ENCODE peak calls at places on chromosomes 7 and 10, in ten cellular contexts. S, G, B, U, F, P, A, T, M and X are unnamed samples.

GRCh38 chr7:98221611-98222532 is 10.6 kb downstream of the BHLHA15 start:
- DNase-seq in S (no peak), G (no peak), B (peak), U (no peak), F (no peak), P (no peak), A (no peak), T (no peak), M (no peak), X (no peak)

GRCh38 chr10:86363184-86363832 is 3.3 kb downstream of the GRID1 start:
- DNase-seq in S (no peak), G (no peak), B (peak), U (no peak), F (no peak), P (peak), A (peak), T (peak), M (no peak), X (peak)

GRCh38 chr7:1741751-1742554 is 71.9 kb downstream of the ELFN1 start:
- DNase-seq in S (no peak), G (peak), B (peak), U (no peak), F (no peak), P (no peak), A (no peak), T (no peak), M (no peak), X (no peak)

GRCh38 chr10:111247781-111248389 is 171.1 kb downstream of the ADRA2A start:
- DNase-seq in S (no peak), G (no peak), B (no peak), U (no peak), F (no peak), P (no peak), A (no peak), T (no peak), M (no peak), X (no peak)

GRCh38 chr10:16863766-16864165 is 46.5 kb upstream of the RSU1 start:
- DNase-seq in S (no peak), G (no peak), B (no peak), U (no peak), F (no peak), P (no peak), A (no peak), T (no peak), M (no peak), X (no peak)

GRCh38 chr10:59668081-59668480 is 41.6 kb downstream of the SLC16A9 start:
- DNase-seq in S (no peak), G (no peak), B (no peak), U (no peak), F (no peak), P (no peak), A (no peak), T (no peak), M (no peak), X (no peak)

GRCh38 chr7:46123-46829 is 146.1 kb upstream of the FAM20C start:
- DNase-seq in S (peak), G (no peak), B (no peak), U (no peak), F (peak), P (no peak), A (no peak), T (peak), M (no peak), X (peak)

GRCh38 chr7:44547536-44548221 is 6.5 kb upstream of the NPC1L1 start:
- DNase-seq in S (no peak), G (peak), B (no peak), U (no peak), F (no peak), P (no peak), A (no peak), T (peak), M (no peak), X (no peak)

GRCh38 chr7:96055717-96056116 is 266.2 kb downstream of the SLC25A13 start:
- DNase-seq in S (no peak), G (no peak), B (no peak), U (no peak), F (no peak), P (no peak), A (no peak), T (no peak), M (no peak), X (no peak)

GRCh38 chr7:129262333-129262732 is 37.5 kb downstream of the AHCYL2 start:
- DNase-seq in S (no peak), G (peak), B (no peak), U (no peak), F (no peak), P (no peak), A (no peak), T (no peak), M (no peak), X (no peak)

GRCh38 chr7:76233538-76234281 is 32.0 kb downstream of the SRRM3 start:
- DNase-seq in S (no peak), G (no peak), B (no peak), U (no peak), F (no peak), P (peak), A (no peak), T (no peak), M (no peak), X (no peak)

GRCh38 chr10:104220515-104220914 is 11.6 kb downstream of the CFAP43 start:
- DNase-seq in S (no peak), G (no peak), B (no peak), U (no peak), F (no peak), P (no peak), A (no peak), T (no peak), M (no peak), X (no peak)

GRCh38 chr10:125886914-125887512 is 5.9 kb upstream of the DHX32 start:
- DNase-seq in S (no peak), G (no peak), B (no peak), U (no peak), F (no peak), P (no peak), A (no peak), T (no peak), M (no peak), X (no peak)

GRCh38 chr10:103277713-103278299 is 868 bp downstream of the INA start:
- DNase-seq in S (no peak), G (no peak), B (no peak), U (no peak), F (no peak), P (peak), A (no peak), T (no peak), M (no peak), X (no peak)

GRCh38 chr7:96224682-96225081 is 97.2 kb downstream of the SLC25A13 start:
- DNase-seq in S (no peak), G (peak), B (no peak), U (no peak), F (no peak), P (peak), A (peak), T (no peak), M (no peak), X (no peak)

GRCh38 chr10:88064608-88065383 is 201.4 kb downstream of the PTEN start:
- DNase-seq in S (peak), G (no peak), B (peak), U (no peak), F (peak), P (no peak), A (no peak), T (no peak), M (peak), X (no peak)

GRCh38 chr7:51292596-51292995 is 24.0 kb downstream of the COBL start:
- DNase-seq in S (no peak), G (no peak), B (no peak), U (no peak), F (peak), P (no peak), A (no peak), T (no peak), M (no peak), X (no peak)

GRCh38 chr10:43231523-43232078 is 35.3 kb downstream of the RASGEF1A start:
- DNase-seq in S (peak), G (no peak), B (peak), U (no peak), F (no peak), P (peak), A (no peak), T (no peak), M (no peak), X (peak)

GRCh38 chr10:35456175-35456574 is 119.9 kb downstream of the CCNY start:
- DNase-seq in S (no peak), G (no peak), B (no peak), U (no peak), F (no peak), P (no peak), A (no peak), T (no peak), M (no peak), X (no peak)

GRCh38 chr7:121447939-121448338 is 51.8 kb upstream of the FAM3C start:
- DNase-seq in S (no peak), G (no peak), B (no peak), U (no peak), F (no peak), P (no peak), A (peak), T (no peak), M (no peak), X (no peak)

GRCh38 chr7:55207423-55207822 is 157.7 kb upstream of the LANCL2 start:
- DNase-seq in S (peak), G (no peak), B (no peak), U (no peak), F (no peak), P (no peak), A (no peak), T (no peak), M (no peak), X (no peak)

GRCh38 chr10:70053896-70054641 is 1.4 kb downstream of the MACROH2A2 start:
- DNase-seq in S (peak), G (peak), B (peak), U (no peak), F (no peak), P (peak), A (peak), T (no peak), M (no peak), X (no peak)

GRCh38 chr7:118870187-118870586 is 645.7 kb downstream of the ANKRD7 start:
- DNase-seq in S (no peak), G (no peak), B (no peak), U (no peak), F (no peak), P (no peak), A (peak), T (no peak), M (no peak), X (no peak)

GRCh38 chr10:1465421-1465902 is 271.9 kb downstream of the ADARB2 start:
- DNase-seq in S (no peak), G (no peak), B (no peak), U (no peak), F (no peak), P (no peak), A (no peak), T (no peak), M (no peak), X (no peak)

GRCh38 chr10:47339186-47339735 is 8.9 kb upstream of the RBP3 start:
- DNase-seq in S (no peak), G (no peak), B (no peak), U (no peak), F (no peak), P (no peak), A (no peak), T (no peak), M (no peak), X (no peak)